ENCODE peak calls at places on chromosomes 5 and 9, in seven cellular contexts. Z is stimulated activated CD4-positive, alpha-beta T cell treated with anti-CD3 and anti-CD28 coated beads, Interleukin-4, amount 100 ng/mL, for 1 hour; N is AG08395; P is HFFc6; D is sciatic nerve; X is RPMI8226; Q is hippocampal formation. T is an unnamed sample.

GRCh38 chr5:150599917-150600511 is 40.4 kb upstream of the SYNPO start:
- DNase-seq in P (peak; percentile 35), X (no peak), D (peak; percentile 93), Q (no peak), N (peak; percentile 83), Z (no peak), T (peak; percentile 43)

GRCh38 chr9:128550770-128551651 is 1.4 kb upstream of the SPTAN1 start:
- DNase-seq in D (no peak), P (peak; percentile 23), Z (no peak), Q (peak; percentile 68), N (peak; percentile 31), X (no peak), T (peak; percentile 56)

GRCh38 chr9:127177221-127177620 is 54.8 kb upstream of the ANGPTL2 start:
- DNase-seq in D (peak; percentile 58), P (no peak), X (no peak), Z (no peak), Q (no peak), N (no peak), T (no peak)

GRCh38 chr5:127089206-127089605 is 15.9 kb upstream of the C5orf63 start:
- DNase-seq in P (no peak), Q (no peak), N (no peak), Z (no peak), D (no peak), X (no peak), T (no peak)

GRCh38 chr5:16740476-16740875 is 123.7 kb upstream of the RETREG1 start:
- DNase-seq in Q (no peak), X (no peak), Z (no peak), D (no peak), N (no peak), P (no peak), T (no peak)

GRCh38 chr9:113911850-113912249 is 35.7 kb downstream of the ZNF618 start:
- DNase-seq in N (no peak), D (no peak), X (no peak), Z (no peak), Q (no peak), P (no peak), T (no peak)

GRCh38 chr9:95816716-95817115 is 58.8 kb upstream of the ERCC6L2 start:
- DNase-seq in D (no peak), X (no peak), P (no peak), Z (no peak), Q (no peak), N (no peak), T (no peak)

GRCh38 chr5:93622240-93622885 is 39.3 kb downstream of the NR2F1 start:
- DNase-seq in Q (peak; percentile 73), P (peak; percentile 82), D (no peak), X (no peak), N (peak; percentile 44), Z (no peak), T (peak; percentile 42)

GRCh38 chr5:179146277-179146676 is 86.1 kb downstream of the ZNF354C start:
- DNase-seq in N (no peak), D (no peak), Z (peak; percentile 58), P (no peak), Q (no peak), X (no peak), T (no peak)

GRCh38 chr5:123882946-123883345 is 371.0 kb downstream of the CSNK1G3 start:
- DNase-seq in N (no peak), Z (no peak), X (no peak), Q (no peak), P (no peak), D (no peak), T (no peak)

GRCh38 chr5:69265931-69266330 is 31.2 kb downstream of the CDK7 start:
- DNase-seq in D (no peak), Z (peak; percentile 2), X (peak; percentile 47), Q (no peak), P (no peak), N (no peak), T (no peak)

GRCh38 chr5:143124593-143124992 is 278.9 kb downstream of the NR3C1 start:
- DNase-seq in X (no peak), Q (no peak), Z (no peak), P (no peak), N (no peak), D (no peak), T (no peak)

GRCh38 chr9:1400983-1401382 is 350.8 kb downstream of the DMRT2 start:
- DNase-seq in X (no peak), Z (no peak), P (no peak), Q (no peak), D (no peak), N (no peak), T (peak; percentile 11)

GRCh38 chr5:150529555-150529954 is 21.6 kb downstream of the NDST1 start:
- DNase-seq in Z (no peak), P (no peak), N (no peak), Q (no peak), D (no peak), X (no peak), T (no peak)

GRCh38 chr5:137265457-137265856 is 233.7 kb downstream of the SPOCK1 start:
- DNase-seq in P (peak; percentile 27), X (no peak), Q (no peak), Z (no peak), N (no peak), D (no peak), T (no peak)

GRCh38 chr9:103364753-103365152 is 369.6 kb downstream of the CYLC2 start:
- DNase-seq in N (no peak), D (no peak), Q (no peak), X (no peak), Z (no peak), P (peak; percentile 25), T (no peak)

GRCh38 chr9:127987103-127987614 is 6.4 kb upstream of the EEIG1 start:
- DNase-seq in X (no peak), Z (no peak), Q (no peak), P (peak; percentile 75), D (no peak), N (peak; percentile 64), T (no peak)

GRCh38 chr5:81020478-81021167 is 60.5 kb downstream of the RASGRF2 start:
- DNase-seq in Z (no peak), N (no peak), P (no peak), Q (no peak), X (no peak), D (no peak), T (no peak)

GRCh38 chr5:67416133-67416937 is 219.7 kb upstream of the CD180 start:
- DNase-seq in X (no peak), N (no peak), Q (no peak), P (no peak), D (no peak), Z (no peak), T (no peak)

GRCh38 chr5:53481354-53481886 is 991 bp downstream of the FST start:
- DNase-seq in N (no peak), D (no peak), Z (no peak), P (no peak), X (no peak), Q (no peak), T (no peak)

GRCh38 chr5:78527054-78527884 is 121.3 kb downstream of the LHFPL2 start:
- DNase-seq in P (peak; percentile 97), X (no peak), Z (no peak), D (no peak), N (peak; percentile 84), Q (no peak), T (no peak)

GRCh38 chr5:135383803-135384495 is 15.1 kb downstream of the MACROH2A1 start:
- DNase-seq in D (no peak), P (no peak), X (no peak), N (no peak), Q (no peak), Z (no peak), T (no peak)

GRCh38 chr9:37025381-37026084 is 8.5 kb downstream of the PAX5 start:
- DNase-seq in P (no peak), Q (no peak), D (no peak), N (no peak), X (no peak), Z (no peak), T (no peak)

GRCh38 chr9:106333487-106333886 is 529.5 kb upstream of the ZNF462 start:
- DNase-seq in D (no peak), X (no peak), N (no peak), Z (no peak), Q (no peak), P (no peak), T (no peak)

T was measured in head of caudate nucleus.